ENCODE peak calls at places on chromosomes 11 and 22, in eight cellular contexts. One of them, this sample, is unnamed.

GRCh38 chr22:40305625-40306024 is 40.7 kb upstream of the ADSL start:
- DNase-seq in transverse colon: no peak
- DNase-seq in GM12892: no peak
- DNase-seq in ovary: no peak
- DNase-seq in sigmoid colon: no peak
- DNase-seq in adrenal gland: no peak
- DNase-seq in GM12891: no peak
- DNase-seq in A549: no peak
- DNase-seq in this sample: no peak

GRCh38 chr11:26971961-26972360 is 22.0 kb upstream of the FIBIN start:
- DNase-seq in sigmoid colon: no peak
- DNase-seq in ovary: no peak
- DNase-seq in A549: no peak
- DNase-seq in GM12892: no peak
- DNase-seq in adrenal gland: no peak
- DNase-seq in transverse colon: no peak
- DNase-seq in GM12891: no peak
- DNase-seq in this sample: no peak

GRCh38 chr11:109862808-109863207 is 230.4 kb upstream of the ZC3H12C start:
- DNase-seq in A549: no peak
- DNase-seq in ovary: no peak
- DNase-seq in GM12891: no peak
- DNase-seq in transverse colon: no peak
- DNase-seq in GM12892: no peak
- DNase-seq in adrenal gland: no peak
- DNase-seq in sigmoid colon: no peak
- DNase-seq in this sample: no peak

GRCh38 chr11:118841469-118842222 is 42.0 kb upstream of the CXCR5 start:
- DNase-seq in ovary: no peak
- DNase-seq in GM12892: no peak
- DNase-seq in transverse colon: peak; percentile 49
- DNase-seq in adrenal gland: no peak
- DNase-seq in A549: no peak
- DNase-seq in GM12891: no peak
- DNase-seq in sigmoid colon: no peak
- DNase-seq in this sample: no peak

GRCh38 chr11:2796508-2797180 is 88.9 kb downstream of the CDKN1C start:
- DNase-seq in GM12891: no peak
- DNase-seq in ovary: peak; percentile 15
- DNase-seq in sigmoid colon: peak; percentile 46
- DNase-seq in adrenal gland: peak; percentile 40
- DNase-seq in A549: no peak
- DNase-seq in transverse colon: peak; percentile 3
- DNase-seq in GM12892: no peak
- DNase-seq in this sample: no peak

GRCh38 chr22:40334899-40335298 is 11.4 kb upstream of the ADSL start:
- DNase-seq in GM12892: no peak
- DNase-seq in sigmoid colon: no peak
- DNase-seq in adrenal gland: no peak
- DNase-seq in ovary: no peak
- DNase-seq in GM12891: no peak
- DNase-seq in A549: no peak
- DNase-seq in transverse colon: no peak
- DNase-seq in this sample: no peak

GRCh38 chr11:122743949-122744876 is 88.7 kb downstream of the UBASH3B start:
- DNase-seq in GM12891: peak; percentile 37
- DNase-seq in adrenal gland: peak; percentile 65
- DNase-seq in transverse colon: peak; percentile 61
- DNase-seq in GM12892: peak; percentile 32
- DNase-seq in ovary: no peak
- DNase-seq in sigmoid colon: peak; percentile 69
- DNase-seq in A549: no peak
- DNase-seq in this sample: no peak

GRCh38 chr11:110323786-110324185 is 27.4 kb upstream of the RDX start:
- DNase-seq in adrenal gland: no peak
- DNase-seq in transverse colon: no peak
- DNase-seq in GM12892: no peak
- DNase-seq in GM12891: no peak
- DNase-seq in A549: no peak
- DNase-seq in ovary: no peak
- DNase-seq in sigmoid colon: no peak
- DNase-seq in this sample: no peak

GRCh38 chr11:64334764-64335741 is 5.0 kb upstream of the CCDC88B start:
- DNase-seq in adrenal gland: peak; percentile 96
- DNase-seq in ovary: no peak
- DNase-seq in sigmoid colon: no peak
- DNase-seq in A549: peak; percentile 97
- DNase-seq in GM12891: peak; percentile 90
- DNase-seq in transverse colon: peak; percentile 78
- DNase-seq in GM12892: peak; percentile 83
- DNase-seq in this sample: peak; percentile 98

GRCh38 chr11:126704144-126704543 is 296.4 kb downstream of the KIRREL3 start:
- DNase-seq in adrenal gland: no peak
- DNase-seq in ovary: no peak
- DNase-seq in transverse colon: no peak
- DNase-seq in GM12892: no peak
- DNase-seq in sigmoid colon: no peak
- DNase-seq in GM12891: no peak
- DNase-seq in A549: no peak
- DNase-seq in this sample: no peak

GRCh38 chr11:36945384-36945783 is 347.3 kb upstream of the RAG2 start:
- DNase-seq in GM12891: no peak
- DNase-seq in GM12892: no peak
- DNase-seq in adrenal gland: no peak
- DNase-seq in sigmoid colon: no peak
- DNase-seq in transverse colon: no peak
- DNase-seq in ovary: no peak
- DNase-seq in A549: no peak
- DNase-seq in this sample: no peak

GRCh38 chr11:103433380-103433779 is 324.2 kb downstream of the DYNC2H1 start:
- DNase-seq in A549: no peak
- DNase-seq in adrenal gland: no peak
- DNase-seq in ovary: no peak
- DNase-seq in GM12891: no peak
- DNase-seq in sigmoid colon: no peak
- DNase-seq in GM12892: no peak
- DNase-seq in transverse colon: no peak
- DNase-seq in this sample: no peak

GRCh38 chr11:66882540-66882939 is 25.7 kb downstream of the LRFN4 start:
- DNase-seq in GM12892: no peak
- DNase-seq in sigmoid colon: no peak
- DNase-seq in transverse colon: no peak
- DNase-seq in GM12891: no peak
- DNase-seq in adrenal gland: peak; percentile 76
- DNase-seq in ovary: no peak
- DNase-seq in A549: no peak
- DNase-seq in this sample: no peak

GRCh38 chr22:35476341-35476740 is 64.3 kb upstream of the RASD2 start:
- DNase-seq in ovary: no peak
- DNase-seq in sigmoid colon: no peak
- DNase-seq in adrenal gland: no peak
- DNase-seq in GM12891: no peak
- DNase-seq in transverse colon: no peak
- DNase-seq in GM12892: no peak
- DNase-seq in A549: no peak
- DNase-seq in this sample: no peak

GRCh38 chr11:120249279-120250022 is 9.5 kb downstream of the POU2F3 start:
- DNase-seq in GM12892: no peak
- DNase-seq in ovary: no peak
- DNase-seq in transverse colon: no peak
- DNase-seq in GM12891: no peak
- DNase-seq in adrenal gland: no peak
- DNase-seq in A549: no peak
- DNase-seq in sigmoid colon: no peak
- DNase-seq in this sample: no peak

GRCh38 chr22:31585161-31585859 is 76.7 kb downstream of the PISD start:
- DNase-seq in A549: no peak
- DNase-seq in GM12892: no peak
- DNase-seq in sigmoid colon: no peak
- DNase-seq in adrenal gland: no peak
- DNase-seq in GM12891: no peak
- DNase-seq in ovary: no peak
- DNase-seq in transverse colon: no peak
- DNase-seq in this sample: peak; percentile 84

GRCh38 chr11:77590194-77590591 is 440 bp downstream of the AQP11 start:
- DNase-seq in ovary: peak; percentile 70
- DNase-seq in adrenal gland: peak; percentile 88
- DNase-seq in GM12892: no peak
- DNase-seq in sigmoid colon: peak; percentile 73
- DNase-seq in transverse colon: peak; percentile 57
- DNase-seq in GM12891: no peak
- DNase-seq in A549: peak; percentile 28
- DNase-seq in this sample: peak; percentile 71

GRCh38 chr11:130611791-130612251 is 163.4 kb downstream of the ADAMTS15 start:
- DNase-seq in GM12892: no peak
- DNase-seq in ovary: no peak
- DNase-seq in adrenal gland: peak; percentile 48
- DNase-seq in transverse colon: no peak
- DNase-seq in sigmoid colon: no peak
- DNase-seq in A549: peak; percentile 61
- DNase-seq in GM12891: no peak
- DNase-seq in this sample: no peak

GRCh38 chr11:111331711-111332479 is 33.5 kb downstream of the POU2AF3 start:
- DNase-seq in adrenal gland: peak; percentile 80
- DNase-seq in sigmoid colon: peak; percentile 66
- DNase-seq in A549: no peak
- DNase-seq in GM12891: no peak
- DNase-seq in ovary: no peak
- DNase-seq in transverse colon: no peak
- DNase-seq in GM12892: no peak
- DNase-seq in this sample: no peak

GRCh38 chr11:72112541-72113136 is at the start of gene ANAPC15:
- DNase-seq in sigmoid colon: peak; percentile 100
- DNase-seq in transverse colon: peak; percentile 99
- DNase-seq in ovary: peak; percentile 99
- DNase-seq in adrenal gland: peak; percentile 100
- DNase-seq in A549: peak; percentile 94
- DNase-seq in GM12891: peak; percentile 64
- DNase-seq in GM12892: peak; percentile 65
- DNase-seq in this sample: peak; percentile 98
- TF ChIP-seq POLR2A in sigmoid colon: peak; percentile 94
- TF ChIP-seq POLR2A in transverse colon: peak; percentile 92
- TF ChIP-seq POLR2A in ovary: peak; percentile 96
- TF ChIP-seq POLR2A in adrenal gland: peak; percentile 91
- TF ChIP-seq POLR2A in A549: peak; percentile 91
- TF ChIP-seq POLR2A in GM12891: peak; percentile 99
- TF ChIP-seq POLR2A in GM12892: peak; percentile 98
- TF ChIP-seq POLR2A in this sample: peak; percentile 95

DNA sequence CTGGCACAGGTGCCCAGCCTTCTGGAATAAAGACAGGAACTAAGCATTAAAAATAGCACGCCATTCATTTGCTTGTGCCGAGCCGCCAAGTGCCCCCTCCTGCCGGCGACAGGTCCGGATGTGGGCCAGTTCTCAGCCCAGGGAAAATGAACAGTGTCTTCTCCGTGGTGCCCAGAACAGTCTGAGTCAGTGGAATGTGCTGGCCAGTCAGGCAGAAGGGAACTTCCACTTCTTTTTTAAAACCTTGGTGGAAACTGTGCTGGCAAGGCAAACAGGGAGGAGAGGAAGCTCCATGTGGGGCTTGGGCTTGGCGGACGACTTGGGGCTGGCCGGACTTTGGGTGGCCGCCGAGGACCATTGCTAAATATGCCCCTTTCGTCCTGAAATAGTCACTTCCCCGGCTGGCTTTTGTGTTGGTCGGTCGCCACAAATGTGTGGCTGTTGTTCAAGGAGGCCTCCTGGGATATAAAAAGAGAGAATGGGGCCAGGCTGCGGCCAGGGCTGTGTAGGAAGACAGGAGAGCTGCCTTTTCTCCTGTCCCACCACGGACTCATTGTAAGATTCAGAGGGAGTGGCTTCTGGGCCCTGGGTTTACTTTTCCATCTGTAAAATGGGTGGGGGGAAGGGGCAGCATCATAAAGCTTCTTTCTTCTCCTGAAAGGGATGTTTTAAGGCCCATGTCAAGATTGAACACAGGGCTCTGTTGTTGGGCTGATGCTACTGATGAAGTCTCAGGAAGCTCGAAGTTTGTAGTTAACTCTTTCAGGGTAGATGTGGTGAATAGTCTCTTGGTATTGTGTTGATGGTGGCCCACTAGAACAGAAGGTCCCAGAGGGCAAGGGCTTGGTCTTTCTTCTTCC is 101.0 kb downstream of the PTPRJ start:
- DNase-seq in adrenal gland: peak; percentile 65
- DNase-seq in ovary: no peak
- DNase-seq in GM12892: no peak
- DNase-seq in A549: no peak
- DNase-seq in GM12891: no peak
- DNase-seq in transverse colon: no peak
- DNase-seq in sigmoid colon: peak; percentile 78
- DNase-seq in this sample: no peak
- TF ChIP-seq POLR2A in adrenal gland: no peak
- TF ChIP-seq POLR2A in ovary: no peak
- TF ChIP-seq POLR2A in GM12892: no peak
- TF ChIP-seq POLR2A in A549: no peak
- TF ChIP-seq POLR2A in GM12891: no peak
- TF ChIP-seq POLR2A in transverse colon: no peak
- TF ChIP-seq POLR2A in sigmoid colon: no peak
- TF ChIP-seq POLR2A in this sample: no peak

GRCh38 chr22:43186272-43187170 is at the start of gene TTLL12:
- DNase-seq in GM12891: peak; percentile 84
- DNase-seq in GM12892: peak; percentile 80
- DNase-seq in adrenal gland: no peak
- DNase-seq in A549: peak; percentile 21
- DNase-seq in sigmoid colon: peak; percentile 75
- DNase-seq in ovary: peak; percentile 60
- DNase-seq in transverse colon: peak; percentile 56
- DNase-seq in this sample: peak; percentile 81
- TF ChIP-seq POLR2A in GM12891: peak; percentile 62
- TF ChIP-seq POLR2A in GM12892: peak; percentile 68
- TF ChIP-seq POLR2A in adrenal gland: no peak
- TF ChIP-seq POLR2A in A549: peak; percentile 70
- TF ChIP-seq POLR2A in sigmoid colon: no peak
- TF ChIP-seq POLR2A in ovary: no peak
- TF ChIP-seq POLR2A in transverse colon: no peak
- TF ChIP-seq POLR2A in this sample: peak; percentile 47

DNA sequence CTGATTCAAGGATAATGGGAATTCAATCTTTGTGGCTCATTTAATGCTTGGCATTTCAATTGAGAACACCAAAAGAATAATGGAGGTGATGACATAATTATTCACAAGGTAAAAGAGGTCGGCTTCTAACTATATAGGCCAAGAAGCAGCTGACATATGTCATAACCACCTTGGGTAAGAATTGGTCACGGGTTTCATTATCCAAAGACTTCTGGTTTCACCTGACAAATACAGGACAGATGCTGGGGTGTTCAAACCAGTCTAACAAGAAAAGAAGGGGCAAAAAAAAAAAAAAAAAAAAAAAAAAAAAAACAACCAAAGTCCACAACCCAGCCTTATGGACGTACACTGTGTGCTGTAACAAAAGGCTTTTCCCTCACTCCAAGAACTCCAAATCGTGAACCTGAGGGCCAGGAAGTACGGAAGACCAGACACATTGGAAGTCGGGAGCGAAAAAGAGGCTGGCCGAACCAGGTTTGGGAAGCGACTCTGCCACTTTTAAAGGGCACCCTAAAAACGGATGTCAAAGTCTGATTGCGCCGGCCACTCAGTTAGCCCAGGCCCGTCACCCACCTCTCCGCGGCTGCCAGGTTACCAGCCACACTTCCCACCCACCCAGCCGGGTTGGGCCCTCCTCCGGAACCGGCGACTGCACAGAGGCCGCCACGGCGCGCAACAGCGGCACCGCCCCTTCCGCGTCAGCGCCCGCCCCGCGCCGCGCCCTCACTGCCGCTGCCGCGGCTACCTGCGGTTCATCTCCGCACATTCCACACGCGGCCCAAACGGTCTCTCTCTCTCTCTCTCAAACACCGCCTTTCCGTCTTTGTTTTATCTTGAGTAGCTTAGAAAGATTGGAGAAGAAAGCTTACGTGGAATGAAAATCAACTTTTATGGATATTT is at the start of gene HARBI1:
- DNase-seq in A549: peak; percentile 86
- DNase-seq in ovary: peak; percentile 84
- DNase-seq in transverse colon: peak; percentile 92
- DNase-seq in GM12892: peak; percentile 87
- DNase-seq in GM12891: peak; percentile 84
- DNase-seq in sigmoid colon: peak; percentile 91
- DNase-seq in adrenal gland: peak; percentile 92
- DNase-seq in this sample: peak; percentile 97
- TF ChIP-seq POLR2A in A549: peak; percentile 85
- TF ChIP-seq POLR2A in ovary: peak; percentile 35
- TF ChIP-seq POLR2A in transverse colon: peak; percentile 73
- TF ChIP-seq POLR2A in GM12892: peak; percentile 73
- TF ChIP-seq POLR2A in GM12891: no peak
- TF ChIP-seq POLR2A in sigmoid colon: no peak
- TF ChIP-seq POLR2A in adrenal gland: peak; percentile 72
- TF ChIP-seq POLR2A in this sample: peak; percentile 80

This sample was measured in erythroblast.